ENCODE peak calls at places on chromosome 7, in five cellular contexts. One of them, this sample, is unnamed.

GRCh38 chr7:923108-924041 is 31.1 kb downstream of the ADAP1 start:
- DNase-seq in amniotic epithelial cell: peak
- DNase-seq in hippocampal formation: no peak
- DNase-seq in A549: no peak
- DNase-seq in NCI-H748 treated with DMSO at 0.1 percent for 48 hours: no peak
- DNase-seq in this sample: peak

GRCh38 chr7:66125052-66125694 is 10.5 kb downstream of the CRCP start:
- DNase-seq in hippocampal formation: no peak
- DNase-seq in NCI-H748 treated with DMSO at 0.1 percent for 48 hours: no peak
- DNase-seq in A549: no peak
- DNase-seq in amniotic epithelial cell: no peak
- DNase-seq in this sample: no peak

GRCh38 chr7:117019786-117020604 is 66.7 kb downstream of the ST7 start:
- DNase-seq in A549: peak
- DNase-seq in NCI-H748 treated with DMSO at 0.1 percent for 48 hours: peak
- DNase-seq in hippocampal formation: peak
- DNase-seq in amniotic epithelial cell: peak
- DNase-seq in this sample: peak

GRCh38 chr7:84393776-84394175 is 199.2 kb upstream of the SEMA3A start:
- DNase-seq in NCI-H748 treated with DMSO at 0.1 percent for 48 hours: no peak
- DNase-seq in A549: no peak
- DNase-seq in hippocampal formation: no peak
- DNase-seq in amniotic epithelial cell: no peak
- DNase-seq in this sample: no peak

GRCh38 chr7:29281782-29282541 is 87.4 kb downstream of the CHN2 start:
- DNase-seq in NCI-H748 treated with DMSO at 0.1 percent for 48 hours: peak
- DNase-seq in A549: no peak
- DNase-seq in amniotic epithelial cell: peak
- DNase-seq in hippocampal formation: peak
- DNase-seq in this sample: peak

GRCh38 chr7:40720401-40720800 is 585.6 kb downstream of the SUGCT start:
- DNase-seq in amniotic epithelial cell: no peak
- DNase-seq in hippocampal formation: no peak
- DNase-seq in NCI-H748 treated with DMSO at 0.1 percent for 48 hours: no peak
- DNase-seq in A549: no peak
- DNase-seq in this sample: no peak

GRCh38 chr7:33903770-33904679 is 1.3 kb upstream of the BMPER start:
- DNase-seq in hippocampal formation: peak
- DNase-seq in amniotic epithelial cell: peak
- DNase-seq in NCI-H748 treated with DMSO at 0.1 percent for 48 hours: no peak
- DNase-seq in A549: peak
- DNase-seq in this sample: peak

GRCh38 chr7:104552102-104552501 is 223.7 kb downstream of the LHFPL3 start:
- DNase-seq in hippocampal formation: no peak
- DNase-seq in A549: peak
- DNase-seq in amniotic epithelial cell: peak
- DNase-seq in NCI-H748 treated with DMSO at 0.1 percent for 48 hours: no peak
- DNase-seq in this sample: peak

GRCh38 chr7:42745357-42746022 is 166.4 kb downstream of the C7orf25 start:
- DNase-seq in hippocampal formation: no peak
- DNase-seq in A549: peak
- DNase-seq in NCI-H748 treated with DMSO at 0.1 percent for 48 hours: no peak
- DNase-seq in amniotic epithelial cell: peak
- DNase-seq in this sample: peak

GRCh38 chr7:141617280-141617679 is 66.1 kb downstream of the AGK start:
- DNase-seq in hippocampal formation: no peak
- DNase-seq in NCI-H748 treated with DMSO at 0.1 percent for 48 hours: no peak
- DNase-seq in A549: no peak
- DNase-seq in amniotic epithelial cell: no peak
- DNase-seq in this sample: no peak

GRCh38 chr7:5278781-5279180 is 4.0 kb upstream of the SLC29A4 start:
- DNase-seq in amniotic epithelial cell: no peak
- DNase-seq in NCI-H748 treated with DMSO at 0.1 percent for 48 hours: no peak
- DNase-seq in A549: no peak
- DNase-seq in hippocampal formation: no peak
- DNase-seq in this sample: no peak

GRCh38 chr7:106069471-106070200 is 42.5 kb downstream of the SYPL1 start:
- DNase-seq in hippocampal formation: no peak
- DNase-seq in NCI-H748 treated with DMSO at 0.1 percent for 48 hours: no peak
- DNase-seq in A549: no peak
- DNase-seq in amniotic epithelial cell: no peak
- DNase-seq in this sample: no peak

GRCh38 chr7:133139350-133139749 is 57.5 kb upstream of the CHCHD3 start:
- DNase-seq in NCI-H748 treated with DMSO at 0.1 percent for 48 hours: no peak
- DNase-seq in hippocampal formation: no peak
- DNase-seq in A549: peak
- DNase-seq in amniotic epithelial cell: peak
- DNase-seq in this sample: no peak

GRCh38 chr7:47183896-47184629 is 397.8 kb downstream of the TNS3 start:
- DNase-seq in NCI-H748 treated with DMSO at 0.1 percent for 48 hours: no peak
- DNase-seq in amniotic epithelial cell: no peak
- DNase-seq in A549: no peak
- DNase-seq in hippocampal formation: no peak
- DNase-seq in this sample: no peak

GRCh38 chr7:28075674-28076358 is 104.8 kb downstream of the JAZF1 start:
- DNase-seq in hippocampal formation: no peak
- DNase-seq in amniotic epithelial cell: peak
- DNase-seq in A549: no peak
- DNase-seq in NCI-H748 treated with DMSO at 0.1 percent for 48 hours: no peak
- DNase-seq in this sample: no peak

GRCh38 chr7:145169908-145170307 is 334.1 kb upstream of the TPK1 start:
- DNase-seq in A549: peak
- DNase-seq in hippocampal formation: no peak
- DNase-seq in amniotic epithelial cell: no peak
- DNase-seq in NCI-H748 treated with DMSO at 0.1 percent for 48 hours: peak
- DNase-seq in this sample: no peak

GRCh38 chr7:105672820-105673219 is 91.5 kb upstream of the EFCAB10 start:
- DNase-seq in A549: no peak
- DNase-seq in amniotic epithelial cell: no peak
- DNase-seq in NCI-H748 treated with DMSO at 0.1 percent for 48 hours: no peak
- DNase-seq in hippocampal formation: no peak
- DNase-seq in this sample: no peak

This sample was measured in heart left ventricle.